ENCODE peak calls at places on chromosomes 16 and 17, in five cellular contexts. One of them, this sample, is unnamed.
A peak's percentile ranks its signal among the peaks of the same experiment; 100 is the strongest.

GRCh38 chr17:77365584-77366186 is 224.9 kb downstream of the SEC14L1 start:
- DNase-seq in MM.1S: no peak
- DNase-seq in tibial artery: peak; percentile 85
- DNase-seq in tibial nerve: no peak
- DNase-seq in sigmoid colon: peak; percentile 91
- DNase-seq in this sample: peak; percentile 58

GRCh38 chr17:7887038-7887481 is 1.5 kb upstream of the CHD3 start:
- DNase-seq in MM.1S: no peak
- DNase-seq in tibial artery: no peak
- DNase-seq in tibial nerve: no peak
- DNase-seq in sigmoid colon: no peak
- DNase-seq in this sample: no peak

GRCh38 chr17:75069783-75070182 is 18.0 kb upstream of the SLC16A5 start:
- DNase-seq in MM.1S: peak; percentile 21
- DNase-seq in tibial artery: no peak
- DNase-seq in tibial nerve: no peak
- DNase-seq in sigmoid colon: no peak
- DNase-seq in this sample: no peak

GRCh38 chr17:82665891-82666290 is 17.6 kb upstream of the WDR45B start:
- DNase-seq in MM.1S: no peak
- DNase-seq in tibial artery: no peak
- DNase-seq in tibial nerve: no peak
- DNase-seq in sigmoid colon: no peak
- DNase-seq in this sample: no peak

GRCh38 chr16:9647981-9648701 is 534.1 kb downstream of the GRIN2A start:
- DNase-seq in MM.1S: peak; percentile 31
- DNase-seq in tibial artery: no peak
- DNase-seq in tibial nerve: peak; percentile 12
- DNase-seq in sigmoid colon: no peak
- DNase-seq in this sample: peak; percentile 43

GRCh38 chr17:29112780-29113295 is 67.4 kb downstream of the MYO18A start:
- DNase-seq in MM.1S: no peak
- DNase-seq in tibial artery: peak; percentile 67
- DNase-seq in tibial nerve: peak; percentile 67
- DNase-seq in sigmoid colon: no peak
- DNase-seq in this sample: peak; percentile 53

GRCh38 chr17:47253541-47254402 is at the start of gene ITGB3:
- DNase-seq in MM.1S: peak; percentile 78
- DNase-seq in tibial artery: peak; percentile 75
- DNase-seq in tibial nerve: peak; percentile 56
- DNase-seq in sigmoid colon: peak; percentile 90
- DNase-seq in this sample: peak; percentile 76

GRCh38 chr17:35089846-35090193 is 26.3 kb upstream of the RFFL start:
- DNase-seq in MM.1S: no peak
- DNase-seq in tibial artery: no peak
- DNase-seq in tibial nerve: peak; percentile 7
- DNase-seq in sigmoid colon: no peak
- DNase-seq in this sample: no peak

GRCh38 chr17:49459401-49459984 is 35.6 kb upstream of the NGFR start:
- DNase-seq in MM.1S: no peak
- DNase-seq in tibial artery: no peak
- DNase-seq in tibial nerve: no peak
- DNase-seq in sigmoid colon: no peak
- DNase-seq in this sample: no peak

GRCh38 chr17:79544142-79544914 is 66.5 kb downstream of the RBFOX3 start:
- DNase-seq in MM.1S: no peak
- DNase-seq in tibial artery: no peak
- DNase-seq in tibial nerve: no peak
- DNase-seq in sigmoid colon: peak; percentile 52
- DNase-seq in this sample: no peak

GRCh38 chr16:88792668-88793587 is 7.9 kb upstream of the PIEZO1 start:
- DNase-seq in MM.1S: no peak
- DNase-seq in tibial artery: no peak
- DNase-seq in tibial nerve: no peak
- DNase-seq in sigmoid colon: no peak
- DNase-seq in this sample: no peak

GRCh38 chr17:42248351-42249179 is 27.6 kb downstream of the STAT5B start:
- DNase-seq in MM.1S: peak; percentile 92
- DNase-seq in tibial artery: peak; percentile 91
- DNase-seq in tibial nerve: peak; percentile 85
- DNase-seq in sigmoid colon: peak; percentile 95
- DNase-seq in this sample: peak; percentile 89

GRCh38 chr17:33523577-33523981 is 230.5 kb upstream of the ASIC2 start:
- DNase-seq in MM.1S: no peak
- DNase-seq in tibial artery: peak; percentile 62
- DNase-seq in tibial nerve: no peak
- DNase-seq in sigmoid colon: peak; percentile 74
- DNase-seq in this sample: peak; percentile 22

GRCh38 chr16:46482895-46483294 is 138.3 kb downstream of the SHCBP1 start:
- DNase-seq in MM.1S: no peak
- DNase-seq in tibial artery: no peak
- DNase-seq in tibial nerve: no peak
- DNase-seq in sigmoid colon: no peak
- DNase-seq in this sample: no peak

GRCh38 chr17:7144203-7144602 is 29.6 kb upstream of the ASGR2 start:
- DNase-seq in MM.1S: no peak
- DNase-seq in tibial artery: no peak
- DNase-seq in tibial nerve: no peak
- DNase-seq in sigmoid colon: no peak
- DNase-seq in this sample: no peak

GRCh38 chr17:81189670-81190530 is 23.9 kb upstream of the AATK start:
- DNase-seq in MM.1S: no peak
- DNase-seq in tibial artery: no peak
- DNase-seq in tibial nerve: no peak
- DNase-seq in sigmoid colon: no peak
- DNase-seq in this sample: no peak

GRCh38 chr17:40560592-40561293 is 4.5 kb downstream of the CCR7 start:
- DNase-seq in MM.1S: peak; percentile 89
- DNase-seq in tibial artery: no peak
- DNase-seq in tibial nerve: no peak
- DNase-seq in sigmoid colon: no peak
- DNase-seq in this sample: peak; percentile 14

GRCh38 chr17:42409467-42410351 is 13.3 kb downstream of the CAVIN1 start:
- DNase-seq in MM.1S: no peak
- DNase-seq in tibial artery: peak; percentile 92
- DNase-seq in tibial nerve: peak; percentile 85
- DNase-seq in sigmoid colon: peak; percentile 94
- DNase-seq in this sample: peak; percentile 40

GRCh38 chr17:10217916-10218315 is 19.5 kb upstream of the GAS7 start:
- DNase-seq in MM.1S: no peak
- DNase-seq in tibial artery: no peak
- DNase-seq in tibial nerve: no peak
- DNase-seq in sigmoid colon: no peak
- DNase-seq in this sample: no peak

GRCh38 chr17:67707442-67707841 is 10.3 kb upstream of the NOL11 start:
- DNase-seq in MM.1S: no peak
- DNase-seq in tibial artery: no peak
- DNase-seq in tibial nerve: no peak
- DNase-seq in sigmoid colon: no peak
- DNase-seq in this sample: no peak

GRCh38 chr17:49482144-49482817 is 12.8 kb upstream of the NGFR start:
- DNase-seq in MM.1S: no peak
- DNase-seq in tibial artery: no peak
- DNase-seq in tibial nerve: no peak
- DNase-seq in sigmoid colon: no peak
- DNase-seq in this sample: no peak

GRCh38 chr17:73697872-73698271 is 53.6 kb upstream of the SDK2 start:
- DNase-seq in MM.1S: no peak
- DNase-seq in tibial artery: no peak
- DNase-seq in tibial nerve: no peak
- DNase-seq in sigmoid colon: no peak
- DNase-seq in this sample: peak; percentile 33

GRCh38 chr16:2535644-2536021 is 2.2 kb upstream of the PDPK1 start:
- DNase-seq in MM.1S: no peak
- DNase-seq in tibial artery: peak; percentile 66
- DNase-seq in tibial nerve: no peak
- DNase-seq in sigmoid colon: peak; percentile 85
- DNase-seq in this sample: no peak

GRCh38 chr16:84487358-84487757 is 17.1 kb downstream of the MEAK7 start:
- DNase-seq in MM.1S: no peak
- DNase-seq in tibial artery: no peak
- DNase-seq in tibial nerve: no peak
- DNase-seq in sigmoid colon: no peak
- DNase-seq in this sample: no peak

GRCh38 chr17:45963889-45964288 is 35.2 kb upstream of the STH start:
- DNase-seq in MM.1S: no peak
- DNase-seq in tibial artery: no peak
- DNase-seq in tibial nerve: no peak
- DNase-seq in sigmoid colon: no peak
- DNase-seq in this sample: no peak

GRCh38 chr16:66578596-66579531 is at the start of gene CMTM2:
- DNase-seq in MM.1S: no peak
- DNase-seq in tibial artery: no peak
- DNase-seq in tibial nerve: no peak
- DNase-seq in sigmoid colon: no peak
- DNase-seq in this sample: no peak

GRCh38 chr16:23833960-23834685 is 1.7 kb upstream of the PRKCB start:
- DNase-seq in MM.1S: no peak
- DNase-seq in tibial artery: no peak
- DNase-seq in tibial nerve: no peak
- DNase-seq in sigmoid colon: no peak
- DNase-seq in this sample: no peak

GRCh38 chr17:8753976-8754440 is 4.3 kb downstream of the SPDYE4 start:
- DNase-seq in MM.1S: peak; percentile 27
- DNase-seq in tibial artery: no peak
- DNase-seq in tibial nerve: no peak
- DNase-seq in sigmoid colon: no peak
- DNase-seq in this sample: no peak

GRCh38 chr17:35898283-35899070 is 18.3 kb upstream of the CCL5 start:
- DNase-seq in MM.1S: no peak
- DNase-seq in tibial artery: no peak
- DNase-seq in tibial nerve: no peak
- DNase-seq in sigmoid colon: no peak
- DNase-seq in this sample: peak; percentile 61

GRCh38 chr16:11354733-11355574 is 9.7 kb downstream of the RMI2 start:
- DNase-seq in MM.1S: peak; percentile 82
- DNase-seq in tibial artery: no peak
- DNase-seq in tibial nerve: no peak
- DNase-seq in sigmoid colon: peak; percentile 58
- DNase-seq in this sample: no peak
- TF ChIP-seq CTCF in MM.1S: peak; percentile 29
- TF ChIP-seq CTCF in tibial artery: no peak
- TF ChIP-seq CTCF in tibial nerve: no peak
- TF ChIP-seq CTCF in sigmoid colon: no peak
- TF ChIP-seq CTCF in this sample: no peak

GRCh38 chr17:32126746-32127145 is 15.6 kb upstream of the RHOT1 start:
- DNase-seq in MM.1S: no peak
- DNase-seq in tibial artery: no peak
- DNase-seq in tibial nerve: no peak
- DNase-seq in sigmoid colon: no peak
- DNase-seq in this sample: no peak
- H3K4me3 ChIP-seq in MM.1S: peak overlapping the region; percentile 76
- H3K4me3 ChIP-seq in tibial artery: peak overlapping the region; percentile 57
- H3K4me3 ChIP-seq in tibial nerve: peak overlapping the region; percentile 62
- H3K4me3 ChIP-seq in sigmoid colon: peak overlapping the region; percentile 54
- H3K4me3 ChIP-seq in this sample: no peak overlapping the region

GRCh38 chr17:58378895-58379824 is 27.2 kb upstream of the SUPT4H1 start:
- DNase-seq in MM.1S: no peak
- DNase-seq in tibial artery: no peak
- DNase-seq in tibial nerve: no peak
- DNase-seq in sigmoid colon: no peak
- DNase-seq in this sample: no peak
- H3K4me1 ChIP-seq in MM.1S: peaks cover 28% of the 10 kb centered on the region
- H3K4me1 ChIP-seq in tibial artery: no peaks in the 10 kb centered on the region
- H3K4me1 ChIP-seq in tibial nerve: no peaks in the 10 kb centered on the region
- H3K4me1 ChIP-seq in sigmoid colon: no peaks in the 10 kb centered on the region
- H3K4me1 ChIP-seq in this sample: peaks cover 63% of the 10 kb centered on the region

GRCh38 chr17:59456923-59457615 is 108.3 kb upstream of the DHX40 start:
- DNase-seq in MM.1S: no peak
- DNase-seq in tibial artery: no peak
- DNase-seq in tibial nerve: no peak
- DNase-seq in sigmoid colon: no peak
- DNase-seq in this sample: no peak
- TF ChIP-seq CTCF in MM.1S: no peak
- TF ChIP-seq CTCF in tibial artery: no peak
- TF ChIP-seq CTCF in tibial nerve: no peak
- TF ChIP-seq CTCF in sigmoid colon: no peak
- TF ChIP-seq CTCF in this sample: no peak

DNA sequence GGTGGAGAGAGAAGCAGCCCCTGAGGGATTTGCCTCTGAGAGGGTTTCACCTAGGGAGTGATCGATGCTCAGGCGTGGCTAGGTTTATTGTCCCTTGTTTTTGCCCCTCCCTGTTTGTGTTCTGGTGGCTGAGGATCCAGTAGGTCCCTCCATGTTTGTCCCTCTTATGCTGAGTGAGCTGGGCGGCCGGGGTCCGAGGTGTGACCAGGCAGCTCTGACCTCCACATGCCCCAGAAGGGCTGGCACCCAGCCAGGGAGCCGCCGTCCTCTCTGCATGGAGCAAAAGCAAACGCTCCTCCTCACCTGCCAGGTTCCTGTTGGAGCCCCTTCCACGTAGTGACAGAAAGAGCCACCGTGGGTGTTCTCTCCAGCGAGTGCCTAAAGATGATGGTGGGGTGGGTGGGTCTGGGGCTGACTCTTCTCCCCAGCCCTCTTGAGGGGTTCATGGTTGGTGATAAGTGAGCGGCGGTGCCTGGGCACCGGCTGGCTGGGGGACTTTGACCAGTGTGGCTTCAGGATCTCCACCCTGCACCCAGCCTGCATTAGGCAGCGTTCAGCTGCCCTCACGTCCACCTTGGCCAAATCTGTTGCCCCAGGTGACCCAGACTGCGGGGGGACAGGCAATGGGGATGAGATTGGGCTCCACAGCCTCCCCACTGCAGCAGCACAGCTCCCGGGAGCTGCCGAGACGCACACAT is 14.1 kb upstream of the NUDT16L1 start:
- DNase-seq in MM.1S: no peak
- DNase-seq in tibial artery: no peak
- DNase-seq in tibial nerve: no peak
- DNase-seq in sigmoid colon: no peak
- DNase-seq in this sample: no peak
- H3K4me3 ChIP-seq in MM.1S: no peak overlapping the region
- H3K4me3 ChIP-seq in tibial artery: no peak overlapping the region
- H3K4me3 ChIP-seq in tibial nerve: peak overlapping the region; percentile 15
- H3K4me3 ChIP-seq in sigmoid colon: peak overlapping the region; percentile 35
- H3K4me3 ChIP-seq in this sample: no peak overlapping the region

GRCh38 chr17:17696075-17696474 is 14.8 kb downstream of the RAI1 start:
- DNase-seq in MM.1S: no peak
- DNase-seq in tibial artery: no peak
- DNase-seq in tibial nerve: no peak
- DNase-seq in sigmoid colon: no peak
- DNase-seq in this sample: no peak
- H3K4me1 ChIP-seq in MM.1S: peaks cover 23% of the 10 kb centered on the region
- H3K4me1 ChIP-seq in tibial artery: peaks cover 3% of the 10 kb centered on the region
- H3K4me1 ChIP-seq in tibial nerve: peaks cover 78% of the 10 kb centered on the region
- H3K4me1 ChIP-seq in sigmoid colon: peaks cover 94% of the 10 kb centered on the region
- H3K4me1 ChIP-seq in this sample: peaks cover 92% of the 10 kb centered on the region

DNA sequence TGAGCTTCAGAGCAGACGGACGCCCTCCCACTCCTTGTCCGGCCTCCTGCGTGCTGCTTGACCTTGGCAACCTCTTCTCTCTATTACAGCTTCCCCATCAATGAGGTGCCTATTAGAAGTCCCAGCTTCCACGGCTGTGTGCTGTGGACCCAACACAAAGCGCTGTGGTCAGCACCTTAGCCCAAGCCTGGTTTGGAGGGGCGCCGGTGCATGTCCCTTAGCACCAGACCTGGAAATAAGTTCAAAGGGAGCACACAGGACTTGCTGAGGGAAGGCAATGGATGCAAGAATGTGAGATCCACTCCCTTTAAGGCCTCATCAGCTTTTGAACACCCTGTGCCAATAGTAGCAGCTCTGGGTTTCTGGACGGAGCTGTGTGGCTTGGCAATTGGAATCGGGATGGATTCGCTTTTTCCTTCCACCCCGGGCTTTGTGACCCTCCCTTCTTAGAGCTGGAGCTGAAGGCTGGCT is 239.3 kb upstream of the MAF start:
- DNase-seq in MM.1S: no peak
- DNase-seq in tibial artery: peak; percentile 30
- DNase-seq in tibial nerve: peak; percentile 34
- DNase-seq in sigmoid colon: peak; percentile 71
- DNase-seq in this sample: peak; percentile 13
- TF ChIP-seq CTCF in MM.1S: no peak
- TF ChIP-seq CTCF in tibial artery: no peak
- TF ChIP-seq CTCF in tibial nerve: no peak
- TF ChIP-seq CTCF in sigmoid colon: no peak
- TF ChIP-seq CTCF in this sample: no peak